ENCODE peak calls at places on chromosomes 7 and 10, in five cellular contexts. B is cardiac muscle cell, V is endothelial cell of umbilical vein, E is IMR-90, F is MM.1S. G is an unnamed sample.

GRCh38 chr7:72435366-72435765 is 23.2 kb upstream of the CALN1 start:
- DNase-seq in B (no peak), V (no peak), E (no peak), F (no peak), G (no peak)

GRCh38 chr7:133676805-133677370 is 424.0 kb downstream of the EXOC4 start:
- DNase-seq in B (no peak), V (peak; percentile 17), E (peak; percentile 30), F (no peak), G (no peak)

GRCh38 chr10:77865585-77866324 is 60.8 kb downstream of the DLG5 start:
- DNase-seq in B (no peak), V (no peak), E (no peak), F (no peak), G (no peak)

GRCh38 chr7:52269669-52270068 is 765.8 kb upstream of the POM121L12 start:
- DNase-seq in B (no peak), V (peak; percentile 76), E (no peak), F (no peak), G (no peak)

GRCh38 chr10:10644317-10645111 is 373.2 kb upstream of the CELF2 start:
- DNase-seq in B (no peak), V (no peak), E (peak; percentile 77), F (no peak), G (no peak)

GRCh38 chr7:133703547-133703946 is 423.6 kb upstream of the LRGUK start:
- DNase-seq in B (no peak), V (no peak), E (peak; percentile 98), F (no peak), G (no peak)

GRCh38 chr7:158587425-158588084 is at the start of gene PTPRN2:
- DNase-seq in B (peak; percentile 89), V (peak; percentile 11), E (peak; percentile 42), F (no peak), G (peak; percentile 50)

GRCh38 chr10:64379898-64380297 is 858.7 kb downstream of the REEP3 start:
- DNase-seq in B (no peak), V (no peak), E (no peak), F (no peak), G (peak; percentile 11)

GRCh38 chr7:31893365-31893764 is 176.8 kb downstream of the PDE1C start:
- DNase-seq in B (no peak), V (no peak), E (no peak), F (no peak), G (peak; percentile 54)

GRCh38 chr7:108358553-108358952 is 97.7 kb downstream of the NRCAM start:
- DNase-seq in B (no peak), V (no peak), E (peak; percentile 64), F (no peak), G (no peak)

GRCh38 chr7:30842542-30843451 is 68.9 kb upstream of the AQP1 start:
- DNase-seq in B (no peak), V (no peak), E (no peak), F (no peak), G (no peak)

GRCh38 chr7:44508328-44508990 is 18.0 kb upstream of the NUDCD3 start:
- DNase-seq in B (no peak), V (no peak), E (no peak), F (no peak), G (no peak)

GRCh38 chr7:816751-817671 is 15.3 kb upstream of the SUN1 start:
- DNase-seq in B (peak; percentile 43), V (peak; percentile 49), E (no peak), F (peak; percentile 56), G (peak; percentile 58)

GRCh38 chr7:151839511-151839921 is 37.4 kb downstream of the PRKAG2 start:
- DNase-seq in B (no peak), V (no peak), E (no peak), F (no peak), G (no peak)

GRCh38 chr7:155471728-155472127 is 13.8 kb downstream of the EN2 start:
- DNase-seq in B (no peak), V (no peak), E (no peak), F (no peak), G (peak; percentile 22)

GRCh38 chr7:151104411-151105235 is 18.3 kb downstream of the AGAP3 start:
- DNase-seq in B (no peak), V (peak; percentile 85), E (peak; percentile 89), F (no peak), G (no peak)

GRCh38 chr10:59657724-59658123 is 51.9 kb downstream of the SLC16A9 start:
- DNase-seq in B (no peak), V (no peak), E (no peak), F (no peak), G (no peak)

GRCh38 chr7:17234398-17235021 is 63.9 kb upstream of the AHR start:
- DNase-seq in B (no peak), V (peak; percentile 90), E (peak; percentile 95), F (peak; percentile 63), G (peak; percentile 89)

GRCh38 chr10:11175823-11176243 is 158.2 kb downstream of the CELF2 start:
- DNase-seq in B (no peak), V (no peak), E (no peak), F (peak; percentile 72), G (peak; percentile 87)

GRCh38 chr10:129020621-129021020 is 446.4 kb upstream of the MGMT start:
- DNase-seq in B (no peak), V (no peak), E (no peak), F (no peak), G (no peak)

GRCh38 chr7:159093351-159093971 is 51.2 kb downstream of the VIPR2 start:
- DNase-seq in B (no peak), V (no peak), E (no peak), F (no peak), G (no peak)

GRCh38 chr10:14421941-14422340 is 91.2 kb upstream of the FRMD4A start:
- DNase-seq in B (no peak), V (no peak), E (no peak), F (no peak), G (no peak)

GRCh38 chr7:139125637-139126036 is 16.1 kb upstream of the ZC3HAV1 start:
- DNase-seq in B (no peak), V (no peak), E (no peak), F (no peak), G (no peak)

GRCh38 chr10:29479081-29479917 is 155.5 kb downstream of the SVIL start:
- DNase-seq in B (no peak), V (no peak), E (peak; percentile 10), F (peak; percentile 38), G (peak; percentile 54)

GRCh38 chr10:29486466-29486865 is 148.3 kb downstream of the SVIL start:
- DNase-seq in B (no peak), V (no peak), E (no peak), F (no peak), G (peak; percentile 10)

GRCh38 chr10:29481906-29482440 is 152.8 kb downstream of the SVIL start:
- DNase-seq in B (no peak), V (no peak), E (no peak), F (no peak), G (no peak)

GRCh38 chr10:29480281-29480954 is 154.4 kb downstream of the SVIL start:
- DNase-seq in B (no peak), V (no peak), E (no peak), F (no peak), G (no peak)

GRCh38 chr10:29482591-29483421 is 152.0 kb downstream of the SVIL start:
- DNase-seq in B (no peak), V (no peak), E (peak; percentile 76), F (no peak), G (peak; percentile 24)
- TF ChIP-seq CTCF in B (no peak), V (no peak), E (peak; percentile 11), F (no peak), G (no peak)

GRCh38 chr7:55485501-55486171 is 86.7 kb downstream of the VOPP1 start:
- DNase-seq in B (no peak), V (no peak), E (no peak), F (no peak), G (no peak)
- H3K4me3 ChIP-seq in B (no peak overlapping the region), V (no peak overlapping the region), E (no peak overlapping the region), F (no peak overlapping the region), G (no peak overlapping the region)

GRCh38 chr7:47678641-47679380 is 96.9 kb upstream of the TNS3 start:
- DNase-seq in B (no peak), V (no peak), E (no peak), F (no peak), G (no peak)
- TF ChIP-seq CTCF in B (no peak), V (no peak), E (no peak), F (no peak), G (no peak)

GRCh38 chr10:130711072-130711471 is 574.9 kb downstream of the GLRX3 start:
- DNase-seq in B (no peak), V (no peak), E (no peak), F (peak; percentile 10), G (no peak)

GRCh38 chr10:130713105-130713504 is 576.9 kb downstream of the GLRX3 start:
- DNase-seq in B (no peak), V (no peak), E (no peak), F (no peak), G (no peak)

GRCh38 chr10:130709415-130709814 is 573.2 kb downstream of the GLRX3 start:
- DNase-seq in B (no peak), V (no peak), E (no peak), F (no peak), G (no peak)

GRCh38 chr10:130708465-130708864 is 572.3 kb downstream of the GLRX3 start:
- DNase-seq in B (no peak), V (no peak), E (no peak), F (no peak), G (no peak)

DNA sequence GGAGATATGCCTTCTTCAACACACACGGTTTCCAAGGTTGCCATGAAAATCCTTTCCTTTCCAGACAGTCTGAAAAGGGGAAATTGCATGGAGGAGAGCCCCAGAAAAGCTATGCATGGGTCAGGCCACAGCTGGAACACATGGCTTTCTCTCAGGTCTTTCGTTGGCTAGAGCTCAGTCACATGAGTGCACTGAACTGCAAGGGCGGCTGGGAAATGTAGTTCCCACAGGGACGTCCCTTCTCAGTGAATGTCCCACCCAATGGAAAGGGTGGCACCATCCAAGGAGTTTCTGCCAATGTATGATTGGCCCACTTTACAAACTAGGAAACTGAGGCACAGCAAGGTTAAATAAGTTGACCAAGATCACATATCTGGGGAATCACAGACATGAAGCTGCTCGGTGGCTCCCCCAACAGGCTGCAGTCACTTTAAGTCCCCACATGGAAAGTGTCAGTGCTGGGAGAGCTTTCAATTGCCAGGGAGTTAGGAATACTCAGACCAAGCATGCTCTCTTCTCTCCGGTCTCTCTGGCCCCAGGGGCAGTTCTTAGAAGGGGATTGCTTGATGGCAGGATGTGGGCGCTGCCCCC is 571.3 kb downstream of the GLRX3 start:
- DNase-seq in B (no peak), V (no peak), E (no peak), F (no peak), G (no peak)
- H3K4me3 ChIP-seq in B (no peak overlapping the region), V (no peak overlapping the region), E (no peak overlapping the region), F (no peak overlapping the region), G (no peak overlapping the region)

DNA sequence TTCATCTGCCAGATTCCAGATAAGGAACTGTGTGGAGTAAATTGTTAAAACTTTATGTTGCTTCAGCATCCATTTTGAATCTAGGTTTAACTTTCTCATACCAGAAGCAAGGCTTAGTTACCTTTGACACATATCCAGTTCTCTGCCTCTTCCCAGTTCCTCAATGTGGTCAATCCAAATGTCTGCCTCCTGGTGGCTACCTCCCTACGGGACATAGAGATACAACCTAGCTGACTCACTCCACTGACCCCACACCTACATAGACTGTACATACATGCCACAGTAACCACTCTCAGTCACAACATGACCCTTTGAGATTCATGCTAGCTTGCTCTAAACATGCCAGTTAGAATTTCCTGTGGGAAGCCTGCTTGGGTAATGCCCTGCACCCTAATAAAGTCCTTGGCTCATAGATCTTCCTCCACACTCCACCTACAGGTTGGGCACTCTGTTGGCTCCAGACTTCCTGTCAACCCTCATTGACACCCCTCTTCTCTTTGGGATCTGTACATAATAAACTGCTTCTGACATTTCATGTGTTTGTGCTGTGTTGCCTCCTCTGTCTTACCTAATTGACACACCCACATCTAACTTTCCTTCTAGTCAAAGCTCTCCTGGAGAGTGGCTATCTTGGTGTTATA is 278.1 kb downstream of the HTR7 start:
- DNase-seq in B (no peak), V (peak; percentile 5), E (peak; percentile 52), F (no peak), G (peak; percentile 26)
- TF ChIP-seq CTCF in B (peak; percentile 30), V (peak; percentile 19), E (peak; percentile 28), F (peak; percentile 4), G (peak; percentile 6)

GRCh38 chr7:13933536-13933935 is 55.9 kb downstream of the ETV1 start:
- DNase-seq in B (no peak), V (no peak), E (no peak), F (no peak), G (no peak)
- H3K4me3 ChIP-seq in B (no peak overlapping the region), V (no peak overlapping the region), E (no peak overlapping the region), F (no peak overlapping the region), G (no peak overlapping the region)